ENCODE peak calls at places on chromosomes 5 and 9, in eight cellular contexts. One of them, this sample, is unnamed.
A peak's percentile ranks its signal among the peaks of the same experiment; 100 is the strongest.

GRCh38 chr9:136090060-136090735 is 4.9 kb downstream of the NACC2 start:
- DNase-seq in fibroblast of lung: no peak
- DNase-seq in omental fat pad: no peak
- DNase-seq in astrocyte of the spinal cord: no peak
- DNase-seq in PC-3: no peak
- DNase-seq in IMR-90: no peak
- DNase-seq in GM06990: no peak
- DNase-seq in NB4: peak; percentile 55
- DNase-seq in this sample: no peak

GRCh38 chr9:135037521-135038250 is 49.8 kb upstream of the OLFM1 start:
- DNase-seq in fibroblast of lung: no peak
- DNase-seq in omental fat pad: no peak
- DNase-seq in astrocyte of the spinal cord: no peak
- DNase-seq in PC-3: no peak
- DNase-seq in IMR-90: no peak
- DNase-seq in GM06990: no peak
- DNase-seq in NB4: peak; percentile 44
- DNase-seq in this sample: no peak

GRCh38 chr9:13228431-13228830 is 51.1 kb downstream of the MPDZ start:
- DNase-seq in fibroblast of lung: peak; percentile 34
- DNase-seq in omental fat pad: no peak
- DNase-seq in astrocyte of the spinal cord: no peak
- DNase-seq in PC-3: no peak
- DNase-seq in IMR-90: peak; percentile 6
- DNase-seq in GM06990: no peak
- DNase-seq in NB4: no peak
- DNase-seq in this sample: no peak

GRCh38 chr5:131640043-131640856 is 5.2 kb upstream of the RAPGEF6 start:
- DNase-seq in fibroblast of lung: no peak
- DNase-seq in omental fat pad: no peak
- DNase-seq in astrocyte of the spinal cord: no peak
- DNase-seq in PC-3: peak; percentile 37
- DNase-seq in IMR-90: peak; percentile 62
- DNase-seq in GM06990: no peak
- DNase-seq in NB4: no peak
- DNase-seq in this sample: peak; percentile 42

GRCh38 chr5:135024956-135025729 is 8.9 kb downstream of the PITX1 start:
- DNase-seq in fibroblast of lung: no peak
- DNase-seq in omental fat pad: no peak
- DNase-seq in astrocyte of the spinal cord: no peak
- DNase-seq in PC-3: peak; percentile 70
- DNase-seq in IMR-90: no peak
- DNase-seq in GM06990: no peak
- DNase-seq in NB4: no peak
- DNase-seq in this sample: peak; percentile 63

GRCh38 chr9:90724112-90724511 is 77.5 kb upstream of the SYK start:
- DNase-seq in fibroblast of lung: no peak
- DNase-seq in omental fat pad: no peak
- DNase-seq in astrocyte of the spinal cord: no peak
- DNase-seq in PC-3: peak; percentile 12
- DNase-seq in IMR-90: no peak
- DNase-seq in GM06990: no peak
- DNase-seq in NB4: no peak
- DNase-seq in this sample: no peak

GRCh38 chr9:74245871-74246552 is 251.1 kb upstream of the RORB start:
- DNase-seq in fibroblast of lung: no peak
- DNase-seq in omental fat pad: no peak
- DNase-seq in astrocyte of the spinal cord: no peak
- DNase-seq in PC-3: no peak
- DNase-seq in IMR-90: no peak
- DNase-seq in GM06990: no peak
- DNase-seq in NB4: no peak
- DNase-seq in this sample: no peak

GRCh38 chr5:125868035-125868434 is 555.2 kb upstream of the GRAMD2B start:
- DNase-seq in fibroblast of lung: no peak
- DNase-seq in omental fat pad: no peak
- DNase-seq in astrocyte of the spinal cord: no peak
- DNase-seq in PC-3: no peak
- DNase-seq in IMR-90: no peak
- DNase-seq in GM06990: no peak
- DNase-seq in NB4: no peak
- DNase-seq in this sample: peak; percentile 60

GRCh38 chr5:61569353-61569752 is 237.3 kb downstream of the ZSWIM6 start:
- DNase-seq in fibroblast of lung: no peak
- DNase-seq in omental fat pad: no peak
- DNase-seq in astrocyte of the spinal cord: no peak
- DNase-seq in PC-3: no peak
- DNase-seq in IMR-90: no peak
- DNase-seq in GM06990: no peak
- DNase-seq in NB4: no peak
- DNase-seq in this sample: no peak

GRCh38 chr9:12882430-12882829 is 107.6 kb downstream of the LURAP1L start:
- DNase-seq in fibroblast of lung: peak; percentile 87
- DNase-seq in omental fat pad: no peak
- DNase-seq in astrocyte of the spinal cord: peak; percentile 35
- DNase-seq in PC-3: no peak
- DNase-seq in IMR-90: peak; percentile 72
- DNase-seq in GM06990: no peak
- DNase-seq in NB4: no peak
- DNase-seq in this sample: no peak

GRCh38 chr5:7886849-7887460 is 18.0 kb downstream of the MTRR start:
- DNase-seq in fibroblast of lung: peak; percentile 74
- DNase-seq in omental fat pad: no peak
- DNase-seq in astrocyte of the spinal cord: peak; percentile 60
- DNase-seq in PC-3: peak; percentile 79
- DNase-seq in IMR-90: peak; percentile 72
- DNase-seq in GM06990: no peak
- DNase-seq in NB4: peak; percentile 72
- DNase-seq in this sample: no peak

GRCh38 chr5:151718653-151719052 is 31.9 kb upstream of the SPARC start:
- DNase-seq in fibroblast of lung: peak; percentile 37
- DNase-seq in omental fat pad: no peak
- DNase-seq in astrocyte of the spinal cord: peak; percentile 68
- DNase-seq in PC-3: no peak
- DNase-seq in IMR-90: peak; percentile 70
- DNase-seq in GM06990: no peak
- DNase-seq in NB4: no peak
- DNase-seq in this sample: no peak

GRCh38 chr5:759111-759741 is 25.3 kb downstream of the ZDHHC11B start:
- DNase-seq in fibroblast of lung: peak; percentile 25
- DNase-seq in omental fat pad: peak; percentile 69
- DNase-seq in astrocyte of the spinal cord: no peak
- DNase-seq in PC-3: peak; percentile 57
- DNase-seq in IMR-90: no peak
- DNase-seq in GM06990: no peak
- DNase-seq in NB4: no peak
- DNase-seq in this sample: peak; percentile 48

GRCh38 chr9:130847306-130848217 is 12.5 kb downstream of the ABL1 start:
- DNase-seq in fibroblast of lung: peak; percentile 100
- DNase-seq in omental fat pad: peak; percentile 60
- DNase-seq in astrocyte of the spinal cord: peak; percentile 99
- DNase-seq in PC-3: peak; percentile 91
- DNase-seq in IMR-90: peak; percentile 100
- DNase-seq in GM06990: no peak
- DNase-seq in NB4: peak; percentile 42
- DNase-seq in this sample: peak; percentile 97

GRCh38 chr9:72579190-72579589 is 57.8 kb downstream of the TMC1 start:
- DNase-seq in fibroblast of lung: peak; percentile 47
- DNase-seq in omental fat pad: no peak
- DNase-seq in astrocyte of the spinal cord: peak; percentile 60
- DNase-seq in PC-3: peak; percentile 86
- DNase-seq in IMR-90: peak; percentile 63
- DNase-seq in GM06990: no peak
- DNase-seq in NB4: no peak
- DNase-seq in this sample: peak; percentile 81

GRCh38 chr5:89275206-89275605 is 392.2 kb upstream of the MEF2C start:
- DNase-seq in fibroblast of lung: no peak
- DNase-seq in omental fat pad: no peak
- DNase-seq in astrocyte of the spinal cord: no peak
- DNase-seq in PC-3: no peak
- DNase-seq in IMR-90: no peak
- DNase-seq in GM06990: no peak
- DNase-seq in NB4: no peak
- DNase-seq in this sample: no peak

GRCh38 chr5:154794525-154795234 is 39.5 kb downstream of the LARP1 start:
- DNase-seq in fibroblast of lung: peak; percentile 45
- DNase-seq in omental fat pad: no peak
- DNase-seq in astrocyte of the spinal cord: peak; percentile 34
- DNase-seq in PC-3: no peak
- DNase-seq in IMR-90: peak; percentile 85
- DNase-seq in GM06990: no peak
- DNase-seq in NB4: no peak
- DNase-seq in this sample: no peak

GRCh38 chr5:177433658-177434217 is 7.3 kb downstream of the GRK6 start:
- DNase-seq in fibroblast of lung: no peak
- DNase-seq in omental fat pad: no peak
- DNase-seq in astrocyte of the spinal cord: no peak
- DNase-seq in PC-3: no peak
- DNase-seq in IMR-90: no peak
- DNase-seq in GM06990: peak; percentile 25
- DNase-seq in NB4: peak; percentile 1
- DNase-seq in this sample: no peak

GRCh38 chr5:91373016-91373415 is 10.1 kb downstream of the ARRDC3 start:
- DNase-seq in fibroblast of lung: no peak
- DNase-seq in omental fat pad: no peak
- DNase-seq in astrocyte of the spinal cord: no peak
- DNase-seq in PC-3: no peak
- DNase-seq in IMR-90: no peak
- DNase-seq in GM06990: no peak
- DNase-seq in NB4: no peak
- DNase-seq in this sample: no peak
- TF ChIP-seq CTCF in fibroblast of lung: no peak
- TF ChIP-seq CTCF in omental fat pad: no peak
- TF ChIP-seq CTCF in astrocyte of the spinal cord: no peak
- TF ChIP-seq CTCF in PC-3: no peak
- TF ChIP-seq CTCF in IMR-90: no peak
- TF ChIP-seq CTCF in GM06990: no peak
- TF ChIP-seq CTCF in NB4: no peak
- TF ChIP-seq CTCF in this sample: no peak

GRCh38 chr9:89640801-89641200 is 36.0 kb downstream of the GADD45G start:
- DNase-seq in fibroblast of lung: no peak
- DNase-seq in omental fat pad: no peak
- DNase-seq in astrocyte of the spinal cord: no peak
- DNase-seq in PC-3: no peak
- DNase-seq in IMR-90: no peak
- DNase-seq in GM06990: no peak
- DNase-seq in NB4: no peak
- DNase-seq in this sample: no peak
- TF ChIP-seq CTCF in fibroblast of lung: no peak
- TF ChIP-seq CTCF in omental fat pad: no peak
- TF ChIP-seq CTCF in astrocyte of the spinal cord: no peak
- TF ChIP-seq CTCF in PC-3: no peak
- TF ChIP-seq CTCF in IMR-90: no peak
- TF ChIP-seq CTCF in GM06990: no peak
- TF ChIP-seq CTCF in NB4: no peak
- TF ChIP-seq CTCF in this sample: no peak

GRCh38 chr5:140827704-140828401 is at the start of gene PCDHA6:
- DNase-seq in fibroblast of lung: no peak
- DNase-seq in omental fat pad: no peak
- DNase-seq in astrocyte of the spinal cord: no peak
- DNase-seq in PC-3: no peak
- DNase-seq in IMR-90: no peak
- DNase-seq in GM06990: no peak
- DNase-seq in NB4: no peak
- DNase-seq in this sample: no peak

GRCh38 chr5:140823475-140823874 is 2.1 kb downstream of the PCDHA5 start:
- DNase-seq in fibroblast of lung: no peak
- DNase-seq in omental fat pad: no peak
- DNase-seq in astrocyte of the spinal cord: no peak
- DNase-seq in PC-3: no peak
- DNase-seq in IMR-90: no peak
- DNase-seq in GM06990: no peak
- DNase-seq in NB4: no peak
- DNase-seq in this sample: no peak

GRCh38 chr5:140833993-140834392 is at the start of gene PCDHA7:
- DNase-seq in fibroblast of lung: peak; percentile 32
- DNase-seq in omental fat pad: no peak
- DNase-seq in astrocyte of the spinal cord: peak; percentile 7
- DNase-seq in PC-3: no peak
- DNase-seq in IMR-90: peak; percentile 2
- DNase-seq in GM06990: no peak
- DNase-seq in NB4: peak; percentile 16
- DNase-seq in this sample: no peak

DNA sequence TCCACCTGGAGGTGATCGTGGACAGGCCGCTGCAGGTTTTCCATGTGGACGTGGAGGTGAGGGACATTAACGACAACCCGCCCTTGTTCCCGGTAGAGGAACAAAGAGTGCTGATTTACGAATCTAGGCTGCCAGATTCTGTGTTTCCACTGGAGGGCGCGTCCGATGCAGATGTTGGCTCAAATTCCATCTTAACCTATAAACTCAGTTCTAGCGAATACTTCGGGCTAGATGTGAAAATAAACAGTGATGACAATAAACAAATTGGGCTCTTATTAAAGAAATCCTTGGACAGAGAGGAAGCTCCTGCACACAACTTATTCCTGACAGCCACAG is 610 bp downstream of the PCDHA6 start:
- DNase-seq in fibroblast of lung: no peak
- DNase-seq in omental fat pad: no peak
- DNase-seq in astrocyte of the spinal cord: no peak
- DNase-seq in PC-3: no peak
- DNase-seq in IMR-90: no peak
- DNase-seq in GM06990: no peak
- DNase-seq in NB4: no peak
- DNase-seq in this sample: no peak
- TF ChIP-seq CTCF in fibroblast of lung: no peak
- TF ChIP-seq CTCF in omental fat pad: no peak
- TF ChIP-seq CTCF in astrocyte of the spinal cord: no peak
- TF ChIP-seq CTCF in PC-3: no peak
- TF ChIP-seq CTCF in IMR-90: no peak
- TF ChIP-seq CTCF in GM06990: no peak
- TF ChIP-seq CTCF in NB4: no peak
- TF ChIP-seq CTCF in this sample: no peak

GRCh38 chr5:170885281-170885680 is 23.5 kb downstream of the RANBP17 start:
- DNase-seq in fibroblast of lung: peak; percentile 19
- DNase-seq in omental fat pad: no peak
- DNase-seq in astrocyte of the spinal cord: no peak
- DNase-seq in PC-3: no peak
- DNase-seq in IMR-90: peak; percentile 71
- DNase-seq in GM06990: no peak
- DNase-seq in NB4: no peak
- DNase-seq in this sample: no peak

GRCh38 chr5:170880084-170880483 is 18.3 kb downstream of the RANBP17 start:
- DNase-seq in fibroblast of lung: peak; percentile 58
- DNase-seq in omental fat pad: no peak
- DNase-seq in astrocyte of the spinal cord: no peak
- DNase-seq in PC-3: no peak
- DNase-seq in IMR-90: no peak
- DNase-seq in GM06990: no peak
- DNase-seq in NB4: no peak
- DNase-seq in this sample: no peak

GRCh38 chr5:170885779-170886178 is 24.0 kb downstream of the RANBP17 start:
- DNase-seq in fibroblast of lung: no peak
- DNase-seq in omental fat pad: no peak
- DNase-seq in astrocyte of the spinal cord: no peak
- DNase-seq in PC-3: no peak
- DNase-seq in IMR-90: peak; percentile 39
- DNase-seq in GM06990: no peak
- DNase-seq in NB4: no peak
- DNase-seq in this sample: no peak

GRCh38 chr5:170886210-170886894 is 24.5 kb downstream of the RANBP17 start:
- DNase-seq in fibroblast of lung: no peak
- DNase-seq in omental fat pad: no peak
- DNase-seq in astrocyte of the spinal cord: no peak
- DNase-seq in PC-3: no peak
- DNase-seq in IMR-90: no peak
- DNase-seq in GM06990: no peak
- DNase-seq in NB4: no peak
- DNase-seq in this sample: no peak

GRCh38 chr5:170882345-170882744 is 20.5 kb downstream of the RANBP17 start:
- DNase-seq in fibroblast of lung: no peak
- DNase-seq in omental fat pad: no peak
- DNase-seq in astrocyte of the spinal cord: no peak
- DNase-seq in PC-3: no peak
- DNase-seq in IMR-90: no peak
- DNase-seq in GM06990: no peak
- DNase-seq in NB4: no peak
- DNase-seq in this sample: no peak
- TF ChIP-seq CTCF in fibroblast of lung: no peak
- TF ChIP-seq CTCF in omental fat pad: no peak
- TF ChIP-seq CTCF in astrocyte of the spinal cord: no peak
- TF ChIP-seq CTCF in PC-3: no peak
- TF ChIP-seq CTCF in IMR-90: no peak
- TF ChIP-seq CTCF in GM06990: no peak
- TF ChIP-seq CTCF in NB4: no peak
- TF ChIP-seq CTCF in this sample: no peak

This sample was measured in foreskin keratinocyte.